ENCODE peak calls at places on chromosomes 7 and 10, in four cellular contexts. One of them, this sample, is unnamed.

GRCh38 chr10:93421426-93421825 is 60.7 kb downstream of the MYOF start:
- DNase-seq in A549: no peak
- DNase-seq in K562: no peak
- DNase-seq in HepG2: no peak
- DNase-seq in this sample: no peak

GRCh38 chr7:69434350-69434749 is 163.9 kb upstream of the AUTS2 start:
- DNase-seq in A549: no peak
- DNase-seq in K562: no peak
- DNase-seq in HepG2: no peak
- DNase-seq in this sample: no peak

GRCh38 chr7:66330961-66331360 is 125.8 kb downstream of the TPST1 start:
- DNase-seq in A549: no peak
- DNase-seq in K562: no peak
- DNase-seq in HepG2: no peak
- DNase-seq in this sample: no peak

GRCh38 chr7:97271619-97272018 is 154.1 kb downstream of the SDHAF3 start:
- DNase-seq in A549: no peak
- DNase-seq in K562: no peak
- DNase-seq in HepG2: no peak
- DNase-seq in this sample: no peak

GRCh38 chr7:51472017-51472296 is 155.3 kb upstream of the COBL start:
- DNase-seq in A549: no peak
- DNase-seq in K562: no peak
- DNase-seq in HepG2: no peak
- DNase-seq in this sample: peak

GRCh38 chr10:124717911-124718734 is 26.1 kb downstream of the FAM53B start:
- DNase-seq in A549: no peak
- DNase-seq in K562: peak
- DNase-seq in HepG2: no peak
- DNase-seq in this sample: no peak

GRCh38 chr7:73960548-73960947 is 67.4 kb upstream of the ELN start:
- DNase-seq in A549: no peak
- DNase-seq in K562: peak
- DNase-seq in HepG2: no peak
- DNase-seq in this sample: no peak

GRCh38 chr7:47912332-47912731 is 35.9 kb downstream of the PKD1L1 start:
- DNase-seq in A549: no peak
- DNase-seq in K562: no peak
- DNase-seq in HepG2: no peak
- DNase-seq in this sample: no peak

GRCh38 chr10:124680675-124681074 is 63.5 kb downstream of the FAM53B start:
- DNase-seq in A549: no peak
- DNase-seq in K562: no peak
- DNase-seq in HepG2: no peak
- DNase-seq in this sample: no peak

GRCh38 chr7:112103246-112103645 is 103.0 kb downstream of the DOCK4 start:
- DNase-seq in A549: no peak
- DNase-seq in K562: no peak
- DNase-seq in HepG2: no peak
- DNase-seq in this sample: no peak

GRCh38 chr7:5354460-5355279 is 69.0 kb downstream of the TNRC18 start:
- DNase-seq in A549: no peak
- DNase-seq in K562: no peak
- DNase-seq in HepG2: no peak
- DNase-seq in this sample: peak

GRCh38 chr7:142539901-142540300 is 209.4 kb upstream of the PRSS1 start:
- DNase-seq in A549: no peak
- DNase-seq in K562: no peak
- DNase-seq in HepG2: no peak
- DNase-seq in this sample: no peak

GRCh38 chr7:53604201-53604600 is 568.8 kb downstream of the POM121L12 start:
- DNase-seq in A549: no peak
- DNase-seq in K562: no peak
- DNase-seq in HepG2: no peak
- DNase-seq in this sample: no peak

GRCh38 chr10:2798340-2798739 is 269.0 kb upstream of the PFKP start:
- DNase-seq in A549: no peak
- DNase-seq in K562: no peak
- DNase-seq in HepG2: no peak
- DNase-seq in this sample: peak

GRCh38 chr10:131943021-131943814 is 38.5 kb downstream of the BNIP3 start:
- DNase-seq in A549: peak
- DNase-seq in K562: peak
- DNase-seq in HepG2: peak
- DNase-seq in this sample: peak

GRCh38 chr10:132642732-132643008 is 105.1 kb downstream of the INPP5A start:
- DNase-seq in A549: no peak
- DNase-seq in K562: no peak
- DNase-seq in HepG2: no peak
- DNase-seq in this sample: no peak

GRCh38 chr7:35849158-35849831 is 48.4 kb downstream of the SEPTIN7 start:
- DNase-seq in A549: no peak
- DNase-seq in K562: peak
- DNase-seq in HepG2: no peak
- DNase-seq in this sample: peak

GRCh38 chr10:75378403-75378802 is 23.2 kb downstream of the ZNF503 start:
- DNase-seq in A549: no peak
- DNase-seq in K562: no peak
- DNase-seq in HepG2: no peak
- DNase-seq in this sample: no peak

GRCh38 chr10:97673736-97674525 is 13.1 kb downstream of the AVPI1 start:
- DNase-seq in A549: no peak
- DNase-seq in K562: peak
- DNase-seq in HepG2: no peak
- DNase-seq in this sample: no peak

GRCh38 chr7:14197280-14197679 is 207.8 kb upstream of the ETV1 start:
- DNase-seq in A549: no peak
- DNase-seq in K562: no peak
- DNase-seq in HepG2: no peak
- DNase-seq in this sample: no peak

GRCh38 chr10:114647545-114648138 is 10.4 kb downstream of the ABLIM1 start:
- DNase-seq in A549: no peak
- DNase-seq in K562: no peak
- DNase-seq in HepG2: no peak
- DNase-seq in this sample: no peak

GRCh38 chr7:497946-498655 is 21.5 kb downstream of the PDGFA start:
- DNase-seq in A549: no peak
- DNase-seq in K562: no peak
- DNase-seq in HepG2: no peak
- DNase-seq in this sample: no peak

GRCh38 chr7:97748482-97748881 is 16.6 kb downstream of the TAC1 start:
- DNase-seq in A549: no peak
- DNase-seq in K562: no peak
- DNase-seq in HepG2: no peak
- DNase-seq in this sample: no peak

GRCh38 chr10:119007211-119007574 is 22.3 kb upstream of the NANOS1 start:
- DNase-seq in A549: no peak
- DNase-seq in K562: no peak
- DNase-seq in HepG2: no peak
- DNase-seq in this sample: no peak

GRCh38 chr7:150375662-150376521 is 3.2 kb upstream of the ZNF775 start:
- DNase-seq in A549: no peak
- DNase-seq in K562: no peak
- DNase-seq in HepG2: no peak
- DNase-seq in this sample: peak

GRCh38 chr7:157320607-157320979 is 16.2 kb upstream of the DNAJB6 start:
- DNase-seq in A549: no peak
- DNase-seq in K562: no peak
- DNase-seq in HepG2: no peak
- DNase-seq in this sample: no peak

GRCh38 chr7:6510476-6511133 is 40.7 kb downstream of the GRID2IP start:
- DNase-seq in A549: no peak
- DNase-seq in K562: no peak
- DNase-seq in HepG2: no peak
- DNase-seq in this sample: no peak

GRCh38 chr10:17671307-17671706 is 27.4 kb downstream of the STAM start:
- DNase-seq in A549: no peak
- DNase-seq in K562: no peak
- DNase-seq in HepG2: peak
- DNase-seq in this sample: no peak

GRCh38 chr7:41880107-41880506 is 177.2 kb upstream of the INHBA start:
- DNase-seq in A549: no peak
- DNase-seq in K562: no peak
- DNase-seq in HepG2: no peak
- DNase-seq in this sample: no peak

GRCh38 chr10:130021373-130021950 is 57.4 kb upstream of the EBF3 start:
- DNase-seq in A549: no peak
- DNase-seq in K562: no peak
- DNase-seq in HepG2: no peak
- DNase-seq in this sample: no peak

GRCh38 chr7:91151916-91152315 is 112.3 kb upstream of the FZD1 start:
- DNase-seq in A549: no peak
- DNase-seq in K562: no peak
- DNase-seq in HepG2: no peak
- DNase-seq in this sample: no peak

GRCh38 chr10:31296754-31297153 is 22.3 kb upstream of the ZEB1 start:
- DNase-seq in A549: no peak
- DNase-seq in K562: no peak
- DNase-seq in HepG2: no peak
- DNase-seq in this sample: no peak

GRCh38 chr7:29485376-29486190 is 78.1 kb upstream of the PRR15 start:
- DNase-seq in A549: no peak
- DNase-seq in K562: no peak
- DNase-seq in HepG2: peak
- DNase-seq in this sample: no peak

GRCh38 chr10:23630880-23631279 is 192.0 kb downstream of the OTUD1 start:
- DNase-seq in A549: no peak
- DNase-seq in K562: no peak
- DNase-seq in HepG2: no peak
- DNase-seq in this sample: no peak
- TF ChIP-seq NR3C1 in A549: no peak
- TF ChIP-seq NR3C1 in K562: no peak
- TF ChIP-seq NR3C1 in HepG2: no peak
- TF ChIP-seq NR3C1 in this sample: no peak

DNA sequence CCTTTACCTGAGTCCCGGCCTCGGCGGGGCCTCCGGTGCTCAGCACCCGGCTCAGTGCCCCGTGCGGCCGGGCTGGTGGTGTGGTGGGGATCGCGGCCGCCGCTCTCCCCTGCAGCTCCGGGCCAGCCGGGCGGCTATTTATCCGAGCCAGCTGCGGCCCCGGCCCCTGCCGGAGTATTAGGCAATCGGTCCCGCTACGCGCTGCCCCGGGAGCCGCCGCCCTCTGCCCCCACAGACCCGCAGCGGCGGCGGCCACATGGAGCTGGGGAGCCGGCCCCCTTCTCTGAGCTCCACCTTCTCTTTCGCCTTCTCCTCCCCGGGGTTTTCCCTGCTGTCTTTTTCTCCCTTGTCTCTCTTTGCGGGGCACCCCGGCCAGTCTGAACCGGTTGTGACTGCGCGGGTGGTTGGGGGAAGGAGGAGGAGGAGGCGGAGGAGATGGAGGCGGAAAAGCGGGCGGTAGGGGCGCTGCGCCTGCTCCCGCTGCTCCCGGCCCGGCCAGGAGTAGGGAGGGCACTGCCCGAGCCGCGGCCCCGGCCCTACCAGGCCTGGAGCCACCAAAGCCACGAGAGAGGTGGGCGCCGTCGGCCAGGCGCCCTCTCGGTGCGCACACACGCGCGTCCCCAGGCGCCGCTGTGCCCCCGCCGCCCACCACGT is at the start of gene SLC16A9:
- DNase-seq in A549: peak
- DNase-seq in K562: peak
- DNase-seq in HepG2: peak
- DNase-seq in this sample: peak
- TF ChIP-seq NR3C1 in A549: no peak
- TF ChIP-seq NR3C1 in K562: no peak
- TF ChIP-seq NR3C1 in HepG2: no peak
- TF ChIP-seq NR3C1 in this sample: peak

GRCh38 chr7:110944448-110944847 is 146.5 kb upstream of the LRRN3 start:
- DNase-seq in A549: no peak
- DNase-seq in K562: no peak
- DNase-seq in HepG2: no peak
- DNase-seq in this sample: no peak
- TF ChIP-seq NR3C1 in A549: no peak
- TF ChIP-seq NR3C1 in K562: no peak
- TF ChIP-seq NR3C1 in HepG2: no peak
- TF ChIP-seq NR3C1 in this sample: no peak

GRCh38 chr7:94324380-94325120 is 70.1 kb upstream of the COL1A2 start:
- DNase-seq in A549: no peak
- DNase-seq in K562: no peak
- DNase-seq in HepG2: no peak
- DNase-seq in this sample: no peak
- TF ChIP-seq NR3C1 in A549: no peak
- TF ChIP-seq NR3C1 in K562: no peak
- TF ChIP-seq NR3C1 in HepG2: no peak
- TF ChIP-seq NR3C1 in this sample: no peak

DNA sequence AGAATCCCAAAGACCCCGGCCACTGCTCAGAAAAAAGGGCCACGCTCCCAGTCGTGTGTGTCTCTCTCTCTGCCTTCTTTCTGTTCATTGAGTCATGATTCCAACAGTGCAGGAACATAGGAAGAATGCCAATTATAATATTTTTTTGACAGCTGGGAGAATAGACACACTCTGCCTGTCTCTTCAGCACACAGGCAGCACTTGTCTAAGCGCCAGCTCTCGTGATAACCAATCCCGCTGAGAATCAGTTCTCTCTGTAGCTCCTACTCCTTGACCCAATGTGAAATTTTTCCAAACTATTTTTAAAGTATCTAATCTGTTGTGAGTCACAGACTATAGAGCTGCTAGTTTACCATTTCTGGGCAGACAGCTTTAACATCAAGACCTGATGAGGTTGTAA is 145.7 kb upstream of the RHEB start:
- DNase-seq in A549: no peak
- DNase-seq in K562: no peak
- DNase-seq in HepG2: no peak
- DNase-seq in this sample: no peak
- TF ChIP-seq NR3C1 in A549: no peak
- TF ChIP-seq NR3C1 in K562: no peak
- TF ChIP-seq NR3C1 in HepG2: no peak
- TF ChIP-seq NR3C1 in this sample: no peak

DNA sequence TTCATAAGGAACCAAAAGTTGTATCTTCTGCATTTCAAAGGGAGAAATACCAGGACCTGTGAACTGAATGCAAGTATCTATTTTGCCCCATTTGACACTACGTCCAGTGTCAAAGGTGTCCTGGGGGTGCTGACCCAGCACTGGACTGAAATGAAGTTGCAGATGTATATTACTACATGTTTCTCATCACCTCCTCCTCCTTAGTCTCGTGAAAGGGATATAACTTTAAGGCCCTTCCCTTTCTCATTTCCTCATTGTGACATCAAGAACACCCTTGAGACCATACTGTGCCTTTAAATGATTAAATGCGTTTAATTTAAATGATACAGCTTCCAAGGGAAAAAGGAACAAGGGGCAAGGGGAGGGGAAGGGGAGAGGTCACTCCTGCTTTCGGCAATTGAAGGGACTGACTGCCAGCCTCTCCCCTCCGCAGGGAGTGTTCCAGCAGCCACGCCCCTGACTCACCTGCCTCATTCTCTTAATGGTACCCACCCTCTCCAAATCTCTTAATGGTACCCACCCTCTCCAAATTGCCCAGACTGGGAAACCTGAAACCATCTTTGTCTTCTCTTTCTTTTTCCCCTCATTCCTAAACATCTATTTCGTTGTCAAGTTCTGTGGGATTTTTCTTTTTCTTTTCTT is 80.5 kb upstream of the KMT2E start:
- DNase-seq in A549: no peak
- DNase-seq in K562: no peak
- DNase-seq in HepG2: no peak
- DNase-seq in this sample: no peak
- TF ChIP-seq NR3C1 in A549: no peak
- TF ChIP-seq NR3C1 in K562: no peak
- TF ChIP-seq NR3C1 in HepG2: no peak
- TF ChIP-seq NR3C1 in this sample: no peak

This sample was measured in WTC11.